ENCODE peak calls at places on chromosomes 6 and 20, in seven cellular contexts. One of them, this sample, is unnamed.

GRCh38 chr6:126312013-126312665 is 27.8 kb upstream of the CENPW start:
- DNase-seq in GM06990: no peak
- DNase-seq in Caco-2: peak; percentile 40
- DNase-seq in endothelial cell: peak; percentile 16
- DNase-seq in G401: no peak
- DNase-seq in NCI-H1092 treated with DMSO at 0.1 percent for 48 hours: no peak
- DNase-seq in NCI-H1105 treated with DMSO at 0.1 percent for 48 hours: no peak
- DNase-seq in this sample: peak; percentile 8

GRCh38 chr6:155201461-155202226 is 62.2 kb upstream of the CLDN20 start:
- DNase-seq in Caco-2: peak; percentile 46
- DNase-seq in NCI-H1092 treated with DMSO at 0.1 percent for 48 hours: peak; percentile 9
- DNase-seq in GM06990: peak; percentile 52
- DNase-seq in G401: no peak
- DNase-seq in NCI-H1105 treated with DMSO at 0.1 percent for 48 hours: peak; percentile 64
- DNase-seq in endothelial cell: no peak
- DNase-seq in this sample: no peak

GRCh38 chr6:26156105-26156849 is 69.0 kb downstream of the HFE start:
- DNase-seq in G401: peak; percentile 91
- DNase-seq in endothelial cell: peak; percentile 88
- DNase-seq in NCI-H1105 treated with DMSO at 0.1 percent for 48 hours: peak; percentile 91
- DNase-seq in Caco-2: peak; percentile 93
- DNase-seq in NCI-H1092 treated with DMSO at 0.1 percent for 48 hours: peak; percentile 76
- DNase-seq in GM06990: peak; percentile 100
- DNase-seq in this sample: peak; percentile 91

GRCh38 chr6:89411269-89412070 is 603 bp downstream of the RRAGD start:
- DNase-seq in G401: no peak
- DNase-seq in endothelial cell: peak; percentile 36
- DNase-seq in NCI-H1105 treated with DMSO at 0.1 percent for 48 hours: peak; percentile 50
- DNase-seq in NCI-H1092 treated with DMSO at 0.1 percent for 48 hours: peak; percentile 49
- DNase-seq in Caco-2: peak; percentile 33
- DNase-seq in GM06990: peak; percentile 60
- DNase-seq in this sample: peak; percentile 53

GRCh38 chr6:43093361-43094289 is 17.5 kb downstream of the PTK7 start:
- DNase-seq in NCI-H1105 treated with DMSO at 0.1 percent for 48 hours: no peak
- DNase-seq in GM06990: no peak
- DNase-seq in Caco-2: no peak
- DNase-seq in endothelial cell: no peak
- DNase-seq in G401: peak; percentile 47
- DNase-seq in NCI-H1092 treated with DMSO at 0.1 percent for 48 hours: no peak
- DNase-seq in this sample: peak; percentile 75

GRCh38 chr6:33704215-33704817 is 7.2 kb downstream of the UQCC2 start:
- DNase-seq in endothelial cell: no peak
- DNase-seq in NCI-H1092 treated with DMSO at 0.1 percent for 48 hours: no peak
- DNase-seq in NCI-H1105 treated with DMSO at 0.1 percent for 48 hours: no peak
- DNase-seq in G401: no peak
- DNase-seq in GM06990: no peak
- DNase-seq in Caco-2: no peak
- DNase-seq in this sample: no peak

GRCh38 chr20:62900692-62901584 is 25.4 kb downstream of the DIDO1 start:
- DNase-seq in NCI-H1105 treated with DMSO at 0.1 percent for 48 hours: peak; percentile 73
- DNase-seq in NCI-H1092 treated with DMSO at 0.1 percent for 48 hours: no peak
- DNase-seq in Caco-2: peak; percentile 81
- DNase-seq in G401: peak; percentile 44
- DNase-seq in GM06990: no peak
- DNase-seq in endothelial cell: peak; percentile 43
- DNase-seq in this sample: peak; percentile 65

GRCh38 chr6:87274660-87275273 is 47.6 kb upstream of the SMIM8 start:
- DNase-seq in G401: no peak
- DNase-seq in NCI-H1105 treated with DMSO at 0.1 percent for 48 hours: no peak
- DNase-seq in Caco-2: no peak
- DNase-seq in GM06990: no peak
- DNase-seq in NCI-H1092 treated with DMSO at 0.1 percent for 48 hours: no peak
- DNase-seq in endothelial cell: no peak
- DNase-seq in this sample: no peak

GRCh38 chr6:16227048-16227562 is 11.3 kb upstream of the GMPR start:
- DNase-seq in GM06990: no peak
- DNase-seq in NCI-H1092 treated with DMSO at 0.1 percent for 48 hours: no peak
- DNase-seq in Caco-2: no peak
- DNase-seq in endothelial cell: no peak
- DNase-seq in G401: no peak
- DNase-seq in NCI-H1105 treated with DMSO at 0.1 percent for 48 hours: no peak
- DNase-seq in this sample: no peak

GRCh38 chr20:33069706-33070105 is 9.7 kb upstream of the BPIFB4 start:
- DNase-seq in NCI-H1105 treated with DMSO at 0.1 percent for 48 hours: no peak
- DNase-seq in endothelial cell: no peak
- DNase-seq in Caco-2: no peak
- DNase-seq in G401: no peak
- DNase-seq in NCI-H1092 treated with DMSO at 0.1 percent for 48 hours: no peak
- DNase-seq in GM06990: no peak
- DNase-seq in this sample: no peak

GRCh38 chr6:135637701-135638100 is 140.2 kb upstream of the AHI1 start:
- DNase-seq in NCI-H1105 treated with DMSO at 0.1 percent for 48 hours: no peak
- DNase-seq in GM06990: no peak
- DNase-seq in endothelial cell: no peak
- DNase-seq in NCI-H1092 treated with DMSO at 0.1 percent for 48 hours: no peak
- DNase-seq in Caco-2: no peak
- DNase-seq in G401: no peak
- DNase-seq in this sample: no peak

GRCh38 chr20:17833036-17833674 is 133.4 kb downstream of the BANF2 start:
- DNase-seq in GM06990: no peak
- DNase-seq in G401: no peak
- DNase-seq in NCI-H1105 treated with DMSO at 0.1 percent for 48 hours: no peak
- DNase-seq in Caco-2: no peak
- DNase-seq in endothelial cell: no peak
- DNase-seq in NCI-H1092 treated with DMSO at 0.1 percent for 48 hours: no peak
- DNase-seq in this sample: no peak

GRCh38 chr6:79076881-79077641 is 993 bp downstream of the PHIP start:
- DNase-seq in NCI-H1092 treated with DMSO at 0.1 percent for 48 hours: peak; percentile 78
- DNase-seq in G401: peak; percentile 86
- DNase-seq in NCI-H1105 treated with DMSO at 0.1 percent for 48 hours: peak; percentile 90
- DNase-seq in GM06990: peak; percentile 94
- DNase-seq in endothelial cell: peak; percentile 94
- DNase-seq in Caco-2: peak; percentile 90
- DNase-seq in this sample: peak; percentile 84

This sample was measured in cerebellar cortex.